ENCODE peak calls at places on chromosomes 12 and 14, in seven cellular contexts. K is GM12865; C is nephron progenitor cell; I is GM10248; W is stomach; M is NCI-H146; L is stimulated activated CD4-positive, alpha-beta T cell treated with anti-CD3 and anti-CD28 coated beads, Interleukin-2, amount 100 ng/mL, for 48 hours. Z is an unnamed sample.

GRCh38 chr14:22887990-22888378 is 5.0 kb downstream of the REM2 start:
- DNase-seq in K (peak), C (no peak), I (peak), W (no peak), M (no peak), L (peak), Z (peak)

GRCh38 chr14:76919811-76920571 is 93.8 kb downstream of the LRRC74A start:
- DNase-seq in K (no peak), C (no peak), I (no peak), W (peak), M (peak), L (no peak), Z (no peak)

GRCh38 chr12:115763376-115763775 is 514.1 kb downstream of the MED13L start:
- DNase-seq in K (no peak), C (no peak), I (no peak), W (no peak), M (no peak), L (no peak), Z (no peak)

GRCh38 chr14:90666571-90666970 is 149.7 kb downstream of the TTC7B start:
- DNase-seq in K (no peak), C (no peak), I (no peak), W (no peak), M (no peak), L (no peak), Z (no peak)

GRCh38 chr14:77458249-77458950 is 507 bp downstream of the AHSA1 start:
- DNase-seq in K (peak), C (peak), I (no peak), W (peak), M (peak), L (peak), Z (no peak)

GRCh38 chr12:53454710-53455109 is 2.8 kb downstream of the PCBP2 start:
- DNase-seq in K (no peak), C (no peak), I (no peak), W (no peak), M (no peak), L (no peak), Z (no peak)

GRCh38 chr12:7197846-7198245 is 8.4 kb downstream of the PEX5 start:
- DNase-seq in K (no peak), C (no peak), I (no peak), W (no peak), M (no peak), L (no peak), Z (no peak)

GRCh38 chr12:92596388-92596787 is 106.4 kb upstream of the PLEKHG7 start:
- DNase-seq in K (no peak), C (no peak), I (no peak), W (no peak), M (no peak), L (no peak), Z (no peak)

GRCh38 chr12:20368653-20369163 is 371 bp downstream of the PDE3A start:
- DNase-seq in K (no peak), C (peak), I (peak), W (no peak), M (peak), L (no peak), Z (no peak)

GRCh38 chr14:67285876-67286452 is 44.7 kb downstream of the PALS1 start:
- DNase-seq in K (peak), C (no peak), I (peak), W (no peak), M (no peak), L (no peak), Z (no peak)

GRCh38 chr12:120855823-120856589 is 48.2 kb downstream of the SPPL3 start:
- DNase-seq in K (no peak), C (no peak), I (no peak), W (no peak), M (no peak), L (no peak), Z (no peak)

GRCh38 chr12:10750385-10750727 is 27.2 kb upstream of the YBX3 start:
- DNase-seq in K (no peak), C (no peak), I (no peak), W (no peak), M (no peak), L (no peak), Z (no peak)

GRCh38 chr14:75048101-75048500 is 3.2 kb downstream of the MLH3 start:
- DNase-seq in K (no peak), C (no peak), I (no peak), W (no peak), M (no peak), L (no peak), Z (no peak)

GRCh38 chr12:5193569-5193968 is 149.9 kb downstream of the KCNA5 start:
- DNase-seq in K (no peak), C (no peak), I (no peak), W (no peak), M (no peak), L (no peak), Z (no peak)

Z was measured in GM12878.